ENCODE peak calls at places on chromosomes 4 and X, in ten cellular contexts. P is stomach, S is K562, Y is ovary, V is H1, I is A549, M is transverse colon, K is suprapubic skin, L is tibial nerve, N is upper lobe of left lung. X is an unnamed sample.

GRCh38 chrX:130393451-130394074 is 8.1 kb upstream of the GPR119 start:
- DNase-seq in P (peak; percentile 56), S (peak; percentile 10), Y (peak; percentile 25), V (peak; percentile 50), I (peak; percentile 71), M (peak; percentile 16), K (no peak), L (peak; percentile 23), N (no peak), X (no peak)

GRCh38 chr4:66351761-66352160 is 681.5 kb upstream of the EPHA5 start:
- DNase-seq in P (no peak), S (no peak), Y (no peak), V (no peak), I (no peak), M (no peak), K (no peak), L (no peak), N (no peak), X (no peak)

GRCh38 chrX:7109838-7110793 is 37.4 kb upstream of the STS start:
- DNase-seq in P (no peak), S (no peak), Y (no peak), V (no peak), I (no peak), M (no peak), K (no peak), L (no peak), N (no peak), X (no peak)

GRCh38 chr4:165325732-165326512 is 1.5 kb upstream of the MSMO1 start:
- DNase-seq in P (no peak), S (peak; percentile 16), Y (peak; percentile 19), V (peak; percentile 49), I (no peak), M (no peak), K (no peak), L (no peak), N (peak; percentile 65), X (no peak)

GRCh38 chr4:25795566-25796454 is 67.0 kb downstream of the SEL1L3 start:
- DNase-seq in P (no peak), S (no peak), Y (no peak), V (peak; percentile 58), I (no peak), M (no peak), K (no peak), L (no peak), N (no peak), X (no peak)

GRCh38 chrX:80879143-80879542 is 69.5 kb upstream of the BRWD3 start:
- DNase-seq in P (peak; percentile 55), S (no peak), Y (no peak), V (no peak), I (no peak), M (no peak), K (no peak), L (peak; percentile 4), N (peak; percentile 28), X (no peak)

GRCh38 chr4:142846729-142847606 is 867 bp upstream of the INPP4B start:
- DNase-seq in P (peak; percentile 58), S (no peak), Y (peak; percentile 19), V (peak; percentile 70), I (peak; percentile 25), M (peak; percentile 71), K (no peak), L (peak; percentile 24), N (no peak), X (no peak)

GRCh38 chrX:150664290-150664689 is 28.9 kb upstream of the MTMR1 start:
- DNase-seq in P (peak; percentile 76), S (no peak), Y (no peak), V (no peak), I (no peak), M (no peak), K (no peak), L (no peak), N (peak; percentile 59), X (no peak)

GRCh38 chrX:123971963-123972362 is 10.5 kb downstream of the STAG2 start:
- DNase-seq in P (no peak), S (no peak), Y (no peak), V (no peak), I (no peak), M (no peak), K (no peak), L (no peak), N (no peak), X (no peak)

GRCh38 chrX:129957241-129958099 is 25.0 kb upstream of the BCORL1 start:
- DNase-seq in P (peak; percentile 70), S (peak; percentile 80), Y (peak; percentile 62), V (no peak), I (peak; percentile 84), M (peak; percentile 78), K (peak; percentile 77), L (peak; percentile 32), N (peak; percentile 70), X (no peak)

GRCh38 chr4:185997287-185997686 is 71.7 kb upstream of the TLR3 start:
- DNase-seq in P (no peak), S (no peak), Y (no peak), V (peak; percentile 29), I (no peak), M (no peak), K (no peak), L (no peak), N (no peak), X (no peak)

GRCh38 chr4:77434299-77435092 is 171.1 kb upstream of the CXCL13 start:
- DNase-seq in P (no peak), S (no peak), Y (peak; percentile 52), V (no peak), I (no peak), M (no peak), K (no peak), L (peak; percentile 8), N (no peak), X (no peak)

GRCh38 chrX:24339911-24340310 is 20.5 kb upstream of the SUPT20HL1 start:
- DNase-seq in P (no peak), S (no peak), Y (no peak), V (no peak), I (no peak), M (no peak), K (no peak), L (no peak), N (no peak), X (no peak)

GRCh38 chr4:185290656-185291055 is 81.3 kb downstream of the SNX25 start:
- DNase-seq in P (no peak), S (no peak), Y (no peak), V (no peak), I (no peak), M (no peak), K (no peak), L (no peak), N (no peak), X (no peak)

GRCh38 chrX:149512225-149512885 is 7.2 kb upstream of the IDS start:
- DNase-seq in P (peak; percentile 64), S (peak; percentile 59), Y (no peak), V (peak; percentile 60), I (peak; percentile 46), M (peak; percentile 63), K (no peak), L (peak; percentile 50), N (peak; percentile 63), X (no peak)

GRCh38 chr4:40940317-40940720 is 190.6 kb downstream of the NSUN7 start:
- DNase-seq in P (no peak), S (no peak), Y (no peak), V (no peak), I (no peak), M (peak; percentile 9), K (no peak), L (peak; percentile 78), N (no peak), X (no peak)

GRCh38 chr4:8428288-8429097 is 12.0 kb downstream of the ACOX3 start:
- DNase-seq in P (peak; percentile 92), S (peak; percentile 97), Y (peak; percentile 95), V (peak; percentile 100), I (peak; percentile 61), M (peak; percentile 92), K (peak; percentile 91), L (peak; percentile 87), N (peak; percentile 81), X (peak; percentile 96)
- TF ChIP-seq POLR2A in P (no peak), S (peak; percentile 63), Y (peak; percentile 22), V (peak; percentile 69), I (peak; percentile 51), M (peak; percentile 76), K (peak; percentile 25), L (no peak), N (peak; percentile 45), X (no peak)

GRCh38 chrX:20680998-20681397 is 414.3 kb upstream of the RPS6KA3 start:
- DNase-seq in P (no peak), S (no peak), Y (no peak), V (no peak), I (no peak), M (no peak), K (no peak), L (no peak), N (no peak), X (no peak)

GRCh38 chrX:20685652-20686051 is 418.9 kb upstream of the RPS6KA3 start:
- DNase-seq in P (no peak), S (no peak), Y (no peak), V (no peak), I (no peak), M (no peak), K (no peak), L (no peak), N (no peak), X (no peak)

GRCh38 chrX:20686256-20686655 is 419.5 kb upstream of the RPS6KA3 start:
- DNase-seq in P (no peak), S (no peak), Y (no peak), V (no peak), I (no peak), M (no peak), K (no peak), L (no peak), N (no peak), X (no peak)

GRCh38 chrX:20681691-20682090 is 415.0 kb upstream of the RPS6KA3 start:
- DNase-seq in P (no peak), S (no peak), Y (no peak), V (no peak), I (no peak), M (no peak), K (no peak), L (no peak), N (no peak), X (no peak)
- TF ChIP-seq EP300 in P (no peak), S (no peak), Y (no peak), V (no peak), I (no peak), M (no peak), K (no peak), L (no peak), N (no peak), X (no peak)

GRCh38 chr4:121217385-121217784 is 53.3 kb upstream of the TNIP3 start:
- DNase-seq in P (no peak), S (no peak), Y (no peak), V (no peak), I (no peak), M (no peak), K (no peak), L (no peak), N (no peak), X (no peak)
- H3K27ac ChIP-seq in P (no peak overlapping the region), S (no peak overlapping the region), Y (no peak overlapping the region), V (no peak overlapping the region), I (no peak overlapping the region), M (no peak overlapping the region), K (no peak overlapping the region), L (no peak overlapping the region), N (no peak overlapping the region), X (no peak overlapping the region)

DNA sequence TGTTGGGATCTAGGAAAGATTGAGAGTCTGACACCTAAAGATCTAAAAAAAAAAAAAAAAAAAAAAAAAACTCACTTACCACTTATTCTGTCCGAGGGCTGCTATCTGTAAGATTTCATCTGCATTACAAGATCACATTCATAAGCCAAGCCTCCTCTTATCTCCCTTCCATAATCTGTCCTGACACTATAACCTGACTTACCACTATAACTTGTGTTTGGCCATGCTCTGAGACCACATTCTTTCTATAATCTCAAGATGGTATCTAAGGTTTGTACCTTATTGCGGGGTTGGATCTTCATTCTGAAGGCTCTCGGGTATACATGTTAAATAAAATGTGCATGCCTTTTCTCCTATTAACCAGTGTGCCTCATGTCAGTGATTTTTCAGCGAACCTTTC is 144.4 kb downstream of the MAGEB17 start:
- DNase-seq in P (no peak), S (no peak), Y (no peak), V (no peak), I (no peak), M (no peak), K (no peak), L (no peak), N (no peak), X (no peak)
- TF ChIP-seq POLR2A in P (no peak), S (no peak), Y (no peak), V (no peak), I (no peak), M (no peak), K (no peak), L (no peak), N (no peak), X (no peak)

X was measured in esophagus muscularis mucosa.